ENCODE peak calls at places on chromosomes 2 and 18, in seven cellular contexts. B is colonic mucosa, I is mammary epithelial cell, O is pancreas, J is ovary, A is transverse colon, Q is fibroblast of lung. U is an unnamed sample.

GRCh38 chr2:196260546-196260945 is 89.2 kb upstream of the STK17B start:
- DNase-seq in B (no peak), I (no peak), O (no peak), J (no peak), A (no peak), Q (no peak), U (no peak)

GRCh38 chr2:190649798-190650390 is 1.0 kb downstream of the NAB1 start:
- DNase-seq in B (peak; percentile 31), I (peak; percentile 39), O (peak; percentile 22), J (no peak), A (no peak), Q (peak; percentile 50), U (no peak)

GRCh38 chr2:234355052-234355720 is 141.7 kb downstream of the ARL4C start:
- DNase-seq in B (no peak), I (no peak), O (no peak), J (no peak), A (no peak), Q (no peak), U (no peak)

GRCh38 chr2:111703759-111704158 is 180.2 kb downstream of the ANAPC1 start:
- DNase-seq in B (peak; percentile 15), I (no peak), O (peak; percentile 4), J (no peak), A (peak; percentile 52), Q (no peak), U (no peak)

GRCh38 chr18:43422483-43422882 is 145.2 kb upstream of the SYT4 start:
- DNase-seq in B (no peak), I (no peak), O (no peak), J (no peak), A (no peak), Q (peak; percentile 3), U (no peak)

GRCh38 chr18:3380384-3380961 is 69.5 kb upstream of the TGIF1 start:
- DNase-seq in B (no peak), I (peak; percentile 82), O (no peak), J (no peak), A (no peak), Q (peak; percentile 50), U (no peak)

GRCh38 chr2:209102319-209102718 is 321.5 kb upstream of the MAP2 start:
- DNase-seq in B (no peak), I (no peak), O (no peak), J (no peak), A (no peak), Q (no peak), U (no peak)

GRCh38 chr2:240871071-240871958 is 2.7 kb downstream of the AGXT start:
- DNase-seq in B (no peak), I (no peak), O (no peak), J (no peak), A (no peak), Q (no peak), U (no peak)

GRCh38 chr2:203340791-203341487 is 12.7 kb downstream of the ABI2 start:
- DNase-seq in B (no peak), I (peak; percentile 70), O (no peak), J (no peak), A (no peak), Q (peak; percentile 91), U (no peak)

GRCh38 chr2:2698182-2699116 is 367.4 kb upstream of the MYT1L start:
- DNase-seq in B (no peak), I (no peak), O (no peak), J (no peak), A (no peak), Q (no peak), U (no peak)

GRCh38 chr18:56043691-56044090 is 455.7 kb upstream of the TCF4 start:
- DNase-seq in B (no peak), I (peak; percentile 79), O (peak; percentile 25), J (no peak), A (no peak), Q (peak; percentile 30), U (no peak)

GRCh38 chr2:109201465-109202420 is 72.7 kb downstream of the SH3RF3 start:
- DNase-seq in B (no peak), I (no peak), O (peak; percentile 5), J (no peak), A (no peak), Q (no peak), U (no peak)

GRCh38 chr2:162524192-162524591 is 180.3 kb downstream of the GCA start:
- DNase-seq in B (no peak), I (no peak), O (peak; percentile 35), J (no peak), A (no peak), Q (peak; percentile 2), U (no peak)

GRCh38 chr2:138223321-138223720 is 259.0 kb downstream of the HNMT start:
- DNase-seq in B (no peak), I (peak; percentile 71), O (no peak), J (no peak), A (no peak), Q (peak; percentile 42), U (no peak)

GRCh38 chr2:196939381-196939780 is 12.9 kb upstream of the PGAP1 start:
- DNase-seq in B (no peak), I (peak; percentile 67), O (peak; percentile 39), J (no peak), A (no peak), Q (peak; percentile 70), U (no peak)

GRCh38 chr2:108982259-108982679 is 6.8 kb downstream of the EDAR start:
- DNase-seq in B (no peak), I (no peak), O (no peak), J (no peak), A (no peak), Q (no peak), U (no peak)

GRCh38 chr2:167756427-167756826 is 491.0 kb downstream of the STK39 start:
- DNase-seq in B (no peak), I (no peak), O (no peak), J (no peak), A (no peak), Q (peak; percentile 85), U (no peak)

GRCh38 chr2:133296396-133296795 is 271.9 kb downstream of the NCKAP5 start:
- DNase-seq in B (no peak), I (peak; percentile 6), O (no peak), J (no peak), A (no peak), Q (no peak), U (no peak)

GRCh38 chr18:23703057-23703986 is 14.1 kb downstream of the LAMA3 start:
- DNase-seq in B (peak; percentile 36), I (peak; percentile 63), O (no peak), J (no peak), A (no peak), Q (peak; percentile 59), U (peak; percentile 28)

GRCh38 chr2:69082430-69082997 is 69.5 kb downstream of the ANTXR1 start:
- DNase-seq in B (peak; percentile 37), I (peak; percentile 47), O (peak; percentile 42), J (peak; percentile 88), A (peak; percentile 55), Q (peak; percentile 77), U (peak; percentile 37)

GRCh38 chr2:196453613-196454047 is 185.9 kb upstream of the CCDC150 start:
- DNase-seq in B (peak; percentile 43), I (peak; percentile 17), O (no peak), J (no peak), A (peak; percentile 31), Q (peak; percentile 48), U (peak; percentile 43)

GRCh38 chr2:179584760-179585159 is 276.7 kb downstream of the ZNF385B start:
- DNase-seq in B (no peak), I (no peak), O (no peak), J (no peak), A (no peak), Q (no peak), U (no peak)

GRCh38 chr2:205680067-205680466 is 2.2 kb upstream of the NRP2 start:
- DNase-seq in B (peak; percentile 70), I (peak; percentile 77), O (no peak), J (peak; percentile 51), A (peak; percentile 53), Q (peak; percentile 88), U (peak; percentile 42)

GRCh38 chr18:60506682-60507081 is 134.1 kb upstream of the MC4R start:
- DNase-seq in B (no peak), I (no peak), O (no peak), J (no peak), A (no peak), Q (no peak), U (no peak)

GRCh38 chr2:216713691-216714411 is 18.5 kb upstream of the IGFBP5 start:
- DNase-seq in B (no peak), I (peak; percentile 97), O (no peak), J (peak; percentile 70), A (no peak), Q (peak; percentile 95), U (peak; percentile 76)
- H3K27ac ChIP-seq in B (no peak overlapping the region), I (peak overlapping the region; percentile 92), O (no peak overlapping the region), J (peak overlapping the region; percentile 44), A (peak overlapping the region; percentile 15), Q (peak overlapping the region; percentile 31), U (no peak overlapping the region)

DNA sequence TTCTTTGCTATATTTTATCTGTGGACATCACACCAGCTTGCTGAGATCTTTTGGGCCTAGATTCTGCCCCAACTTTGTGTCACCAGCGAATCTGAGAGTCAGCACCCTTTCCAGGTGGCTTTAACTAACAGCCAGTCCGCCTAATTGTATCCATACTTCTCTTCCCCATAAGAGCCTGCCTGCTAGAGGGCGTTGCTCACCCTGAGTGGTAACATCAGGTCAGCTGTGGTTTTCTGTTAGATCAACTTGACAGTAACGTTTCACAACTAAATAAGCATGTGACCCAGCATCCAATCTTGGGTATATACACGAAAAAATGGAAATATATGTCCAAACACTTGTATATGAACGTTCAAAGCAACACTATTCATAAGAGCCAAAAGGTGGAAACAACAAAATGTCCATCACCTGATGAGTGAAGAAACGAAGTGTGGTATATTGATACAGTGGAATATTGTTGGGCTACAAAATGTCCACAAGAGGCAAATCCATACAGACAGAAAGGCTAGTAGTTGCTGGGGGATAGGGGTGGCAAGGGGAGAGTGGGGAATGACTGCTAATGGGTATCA is 24.9 kb downstream of the EFHD1 start:
- DNase-seq in B (no peak), I (no peak), O (no peak), J (no peak), A (no peak), Q (no peak), U (no peak)
- TF ChIP-seq CTCF in B (no peak), I (no peak), O (no peak), J (no peak), A (no peak), Q (peak; percentile 13), U (no peak)

GRCh38 chr2:85998071-85998991 is 107.4 kb downstream of the POLR1A start:
- DNase-seq in B (no peak), I (no peak), O (no peak), J (peak; percentile 48), A (peak; percentile 24), Q (peak; percentile 88), U (peak; percentile 60)
- H3K27ac ChIP-seq in B (peak overlapping the region; percentile 66), I (no peak overlapping the region), O (peak overlapping the region; percentile 24), J (peak overlapping the region; percentile 88), A (peak overlapping the region; percentile 82), Q (peak overlapping the region; percentile 66), U (peak overlapping the region; percentile 87)

GRCh38 chr18:64037812-64038414 is 68.0 kb downstream of the SERPINB8 start:
- DNase-seq in B (no peak), I (peak; percentile 3), O (no peak), J (no peak), A (no peak), Q (peak; percentile 12), U (no peak)
- TF ChIP-seq CTCF in B (peak; percentile 32), I (peak; percentile 38), O (peak; percentile 29), J (no peak), A (no peak), Q (peak; percentile 49), U (peak; percentile 53)